ENCODE peak calls at places on chromosome 21, in four cellular contexts. One of them, this sample, is unnamed.

GRCh38 chr21:38355992-38356781 is 99.4 kb downstream of the KCNJ15 start:
- DNase-seq in omental fat pad: peak; percentile 72
- DNase-seq in EH: peak; percentile 71
- DNase-seq in fibroblast of the conjunctiva: peak; percentile 35
- DNase-seq in this sample: peak; percentile 88

GRCh38 chr21:27397578-27397977 is 430.7 kb upstream of the ADAMTS5 start:
- DNase-seq in omental fat pad: no peak
- DNase-seq in EH: no peak
- DNase-seq in fibroblast of the conjunctiva: no peak
- DNase-seq in this sample: no peak

GRCh38 chr21:42525228-42525604 is 11.6 kb downstream of the SLC37A1 start:
- DNase-seq in omental fat pad: no peak
- DNase-seq in EH: no peak
- DNase-seq in fibroblast of the conjunctiva: no peak
- DNase-seq in this sample: no peak

GRCh38 chr21:42451941-42452340 is 44.1 kb downstream of the RSPH1 start:
- DNase-seq in fibroblast of the conjunctiva: no peak
- DNase-seq in omental fat pad: no peak
- DNase-seq in EH: no peak
- DNase-seq in this sample: no peak

GRCh38 chr21:35399002-35399401 is 349.9 kb upstream of the RUNX1 start:
- DNase-seq in fibroblast of the conjunctiva: no peak
- DNase-seq in EH: no peak
- DNase-seq in omental fat pad: no peak
- DNase-seq in this sample: no peak

GRCh38 chr21:18529253-18529652 is 125.7 kb upstream of the TMPRSS15 start:
- DNase-seq in omental fat pad: no peak
- DNase-seq in EH: no peak
- DNase-seq in fibroblast of the conjunctiva: peak; percentile 95
- DNase-seq in this sample: peak; percentile 2

GRCh38 chr21:46545363-46545762 is 59.5 kb downstream of the S100B start:
- DNase-seq in omental fat pad: no peak
- DNase-seq in EH: peak; percentile 20
- DNase-seq in fibroblast of the conjunctiva: no peak
- DNase-seq in this sample: no peak

GRCh38 chr21:36355868-36356267 is 29.3 kb upstream of the CHAF1B start:
- DNase-seq in fibroblast of the conjunctiva: no peak
- DNase-seq in EH: no peak
- DNase-seq in omental fat pad: no peak
- DNase-seq in this sample: no peak

GRCh38 chr21:36478941-36479340 is 981 bp downstream of the CLDN14 start:
- DNase-seq in fibroblast of the conjunctiva: no peak
- DNase-seq in omental fat pad: no peak
- DNase-seq in EH: peak; percentile 44
- DNase-seq in this sample: no peak

GRCh38 chr21:34705032-34705431 is 36.2 kb downstream of the CLIC6 start:
- DNase-seq in fibroblast of the conjunctiva: no peak
- DNase-seq in omental fat pad: no peak
- DNase-seq in EH: no peak
- DNase-seq in this sample: no peak

This sample was measured in AG08395.